ENCODE peak calls at places on chromosomes 12 and 14, in five cellular contexts. E, J, B, Y and V are unnamed samples.

GRCh38 chr12:126157575-126157966 is 1092.3 kb downstream of the AACS start:
- DNase-seq in E (no peak), J (no peak), B (peak; percentile 6), Y (no peak), V (no peak)

GRCh38 chr14:68627868-68628604 is 164.8 kb downstream of the ZFP36L1 start:
- DNase-seq in E (no peak), J (no peak), B (peak; percentile 87), Y (no peak), V (no peak)

GRCh38 chr12:29039013-29039412 is 110.1 kb upstream of the FAR2 start:
- DNase-seq in E (no peak), J (no peak), B (no peak), Y (no peak), V (no peak)

GRCh38 chr12:74849801-74850200 is 312.2 kb downstream of the ATXN7L3B start:
- DNase-seq in E (no peak), J (no peak), B (no peak), Y (no peak), V (no peak)

GRCh38 chr14:79585845-79586244 is 625.5 kb downstream of the DIO2 start:
- DNase-seq in E (no peak), J (no peak), B (no peak), Y (peak; percentile 24), V (no peak)

GRCh38 chr12:55996201-55996714 is 818 bp upstream of the SUOX start:
- DNase-seq in E (no peak), J (peak; percentile 67), B (peak; percentile 77), Y (peak; percentile 77), V (peak; percentile 84)

GRCh38 chr14:52840916-52841315 is 49.5 kb upstream of the GNPNAT1 start:
- DNase-seq in E (no peak), J (no peak), B (no peak), Y (peak; percentile 63), V (no peak)

GRCh38 chr12:1792406-1792805 is 28.0 kb upstream of the LRTM2 start:
- DNase-seq in E (no peak), J (no peak), B (no peak), Y (no peak), V (no peak)

GRCh38 chr12:38919191-38919590 is 13.8 kb upstream of the CPNE8 start:
- DNase-seq in E (no peak), J (no peak), B (no peak), Y (no peak), V (no peak)

GRCh38 chr12:10740182-10740581 is 17.1 kb upstream of the YBX3 start:
- DNase-seq in E (no peak), J (peak; percentile 58), B (peak; percentile 13), Y (peak; percentile 33), V (no peak)

GRCh38 chr14:34322940-34323418 is 139.1 kb downstream of the SPTSSA start:
- DNase-seq in E (no peak), J (peak; percentile 87), B (peak; percentile 73), Y (peak; percentile 69), V (peak; percentile 76)

GRCh38 chr14:93337143-93337753 is 4.4 kb upstream of the BTBD7 start:
- DNase-seq in E (no peak), J (no peak), B (peak; percentile 51), Y (no peak), V (no peak)

GRCh38 chr12:74021937-74022336 is 515.7 kb upstream of the ATXN7L3B start:
- DNase-seq in E (no peak), J (peak; percentile 50), B (peak; percentile 91), Y (peak; percentile 92), V (peak; percentile 47)

GRCh38 chr12:115249878-115250277 is 565.9 kb upstream of the TBX3 start:
- DNase-seq in E (no peak), J (no peak), B (no peak), Y (no peak), V (no peak)

DNA sequence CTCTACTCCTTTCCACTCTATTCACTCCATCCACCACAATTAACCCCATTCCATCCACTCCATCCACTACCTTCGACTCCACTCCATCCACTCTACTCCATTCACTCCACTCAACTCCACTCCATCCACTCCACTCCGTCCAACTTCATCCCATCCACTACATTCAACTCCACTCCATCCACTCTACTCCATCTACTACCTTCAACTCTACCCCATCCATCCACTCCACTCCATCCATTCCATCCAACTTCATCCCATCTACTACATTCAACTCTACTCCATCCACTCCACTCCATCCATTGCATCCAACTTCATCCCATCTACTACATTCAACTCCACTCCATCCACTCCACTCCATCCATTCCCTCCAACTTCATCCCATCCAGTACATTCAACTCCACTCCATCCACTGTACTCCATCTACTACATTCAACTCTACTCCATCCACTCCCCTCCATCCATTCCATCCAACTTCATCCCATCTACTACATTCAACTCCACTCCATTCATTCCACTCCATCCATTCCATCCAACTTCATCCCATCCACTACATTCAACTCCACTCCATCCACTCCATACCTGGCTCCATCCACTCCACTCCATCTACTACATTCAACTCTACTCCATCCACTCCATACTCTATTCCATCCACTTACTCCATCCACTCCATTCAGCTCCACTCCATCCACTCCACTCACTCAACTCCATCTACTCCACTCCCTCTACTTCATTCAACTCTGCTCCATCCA is 16.4 kb downstream of the HNF1A start:
- DNase-seq in E (no peak), J (no peak), B (no peak), Y (peak; percentile 67), V (no peak)
- TF ChIP-seq JUNB in E (no peak), J (no peak), B (no peak), Y (no peak), V (no peak)

GRCh38 chr12:41424651-41425050 is 236.5 kb downstream of the PDZRN4 start:
- DNase-seq in E (no peak), J (no peak), B (no peak), Y (no peak), V (no peak)
- TF ChIP-seq JUNB in E (no peak), J (no peak), B (no peak), Y (no peak), V (no peak)

GRCh38 chr14:94498215-94498614 is 11.1 kb downstream of the SERPINA12 start:
- DNase-seq in E (no peak), J (no peak), B (no peak), Y (no peak), V (no peak)
- TF ChIP-seq JUNB in E (no peak), J (no peak), B (no peak), Y (no peak), V (no peak)

GRCh38 chr12:93146970-93147369 is 217.9 kb upstream of the EEA1 start:
- DNase-seq in E (no peak), J (no peak), B (no peak), Y (no peak), V (no peak)

GRCh38 chr12:93148412-93148811 is 219.3 kb upstream of the EEA1 start:
- DNase-seq in E (no peak), J (no peak), B (no peak), Y (no peak), V (no peak)

GRCh38 chr12:93145086-93145485 is 216.0 kb upstream of the EEA1 start:
- DNase-seq in E (no peak), J (no peak), B (no peak), Y (no peak), V (no peak)

GRCh38 chr12:93144109-93144508 is 215.0 kb upstream of the EEA1 start:
- DNase-seq in E (no peak), J (no peak), B (no peak), Y (no peak), V (no peak)

DNA sequence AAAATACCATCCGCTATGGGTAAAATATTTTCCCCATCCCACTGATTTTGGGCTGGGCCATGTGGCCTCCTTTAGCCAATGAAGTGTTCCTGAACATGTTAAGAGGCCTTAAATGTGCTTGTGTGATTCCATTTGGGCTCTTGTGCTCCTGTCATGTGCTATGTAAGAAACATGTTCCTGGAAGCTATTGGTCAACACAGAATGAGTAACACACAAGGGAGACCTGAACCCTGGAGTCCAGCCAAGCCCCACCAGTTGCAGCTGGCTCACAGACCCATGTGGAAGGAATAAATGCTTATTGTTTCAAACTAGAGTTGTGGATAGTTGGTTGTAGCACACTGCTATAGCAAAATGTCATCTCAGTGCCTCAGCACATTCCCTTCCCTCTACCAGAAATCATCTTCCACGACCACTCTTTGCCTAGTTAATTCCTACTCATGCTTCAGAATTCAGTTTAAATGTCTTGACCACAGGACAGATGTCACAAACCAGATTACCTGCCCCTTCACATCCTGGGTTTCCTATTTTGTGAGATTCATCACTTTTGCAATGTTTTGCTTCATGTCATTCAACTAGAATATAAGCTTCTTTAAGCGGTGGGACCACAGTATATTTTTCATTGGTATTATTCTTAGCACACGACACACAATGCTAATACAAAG is 217.3 kb upstream of the EEA1 start:
- DNase-seq in E (no peak), J (no peak), B (no peak), Y (no peak), V (no peak)
- TF ChIP-seq JUNB in E (no peak), J (no peak), B (no peak), Y (no peak), V (no peak)

DNA sequence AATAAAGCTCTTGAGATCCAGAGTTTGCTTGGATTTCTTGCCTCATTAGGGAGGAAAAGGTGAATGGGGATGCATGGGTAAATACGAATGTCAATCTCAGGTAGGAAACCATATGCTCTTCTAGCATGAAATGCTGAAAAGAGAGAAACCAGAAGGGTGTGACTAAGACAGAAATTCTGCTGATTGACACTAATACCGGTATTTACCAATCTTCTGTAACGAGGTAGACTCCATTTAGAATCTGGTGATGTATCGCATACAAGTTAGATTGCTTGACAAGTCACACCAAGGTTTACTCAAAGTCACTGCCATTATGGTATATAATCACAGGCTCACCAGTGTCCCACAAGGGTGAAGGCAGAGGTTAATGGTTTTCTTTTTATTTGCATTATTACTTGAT is 337.9 kb downstream of the NRXN3 start:
- DNase-seq in E (no peak), J (no peak), B (no peak), Y (no peak), V (no peak)
- TF ChIP-seq JUNB in E (no peak), J (no peak), B (no peak), Y (no peak), V (no peak)

GRCh38 chr14:22537436-22538310 is 51.4 kb downstream of the DAD1 start:
- DNase-seq in E (no peak), J (no peak), B (no peak), Y (no peak), V (no peak)

GRCh38 chr14:22535916-22536315 is 53.1 kb downstream of the DAD1 start:
- DNase-seq in E (no peak), J (no peak), B (no peak), Y (no peak), V (no peak)

GRCh38 chr14:22538671-22539228 is 50.3 kb downstream of the DAD1 start:
- DNase-seq in E (no peak), J (no peak), B (no peak), Y (no peak), V (no peak)

GRCh38 chr14:22535126-22535525 is 53.9 kb downstream of the DAD1 start:
- DNase-seq in E (no peak), J (no peak), B (no peak), Y (no peak), V (no peak)

DNA sequence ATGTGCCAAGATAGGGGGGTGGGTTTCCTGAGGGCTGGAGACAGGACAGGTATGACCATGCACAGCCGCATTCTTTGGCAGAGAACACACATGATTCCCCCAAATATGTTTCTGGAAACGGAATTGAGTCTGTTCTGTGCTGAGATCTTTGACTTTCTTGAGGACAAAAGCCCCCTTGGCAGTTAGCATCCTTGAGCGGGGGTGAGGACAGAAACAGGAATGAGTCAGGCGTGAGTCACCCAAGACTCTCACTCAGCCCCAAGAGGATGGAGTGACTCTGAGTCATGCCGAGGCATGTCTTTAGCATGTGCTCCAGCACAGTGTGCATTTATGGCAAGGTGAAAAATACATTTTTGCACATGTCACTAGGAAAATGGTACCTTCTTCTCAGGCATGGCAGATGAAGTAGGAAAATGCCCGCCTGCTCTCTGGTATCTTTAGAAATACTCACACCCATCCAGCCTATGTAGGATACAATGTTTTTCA is 52.1 kb downstream of the DAD1 start:
- DNase-seq in E (peak; percentile 94), J (no peak), B (no peak), Y (peak; percentile 81), V (peak; percentile 77)
- TF ChIP-seq JUNB in E (peak; percentile 98), J (no peak), B (no peak), Y (peak; percentile 94), V (peak; percentile 81)